ENCODE peak calls at places on chromosomes 12 and 14, in ten cellular contexts. Z is aorta; U is astrocyte of the spinal cord; O is Daoy; W is stimulated activated CD8-positive, alpha-beta memory T cell treated with anti-CD3 and anti-CD28 coated beads, Interleukin-15, amount 100 ng/mL, for 24 hours; I is endothelial cell; E is activated effector memory CD4-positive, alpha-beta T cell treated with anti-CD3 and anti-CD28 coated beads, Interleukin-2, amount 50 U/mL, for 16 hours; L is HT1080; J is stimulated activated CD4-positive, alpha-beta T cell treated with anti-CD3 and anti-CD28 coated beads, Interleukin-4, amount 100 ng/mL, for 1 hour; H is activated CD4-positive, alpha-beta T cell treated with anti-CD3 and anti-CD28 coated beads for 48 hours. G is an unnamed sample.
A peak's percentile ranks its signal among the peaks of the same experiment; 100 is the strongest.

GRCh38 chr12:95796225-95796981 is 5.8 kb upstream of the NTN4 start:
- DNase-seq in Z (no peak), U (no peak), O (no peak), W (no peak), I (no peak), E (no peak), L (no peak), J (no peak), H (no peak), G (no peak)

GRCh38 chr12:132614029-132614428 is 3.6 kb upstream of the LRCOL1 start:
- DNase-seq in Z (no peak), U (no peak), O (no peak), W (no peak), I (no peak), E (no peak), L (no peak), J (no peak), H (no peak), G (no peak)

GRCh38 chr14:101134851-101135486 is 231.4 kb upstream of the RTL1 start:
- DNase-seq in Z (no peak), U (no peak), O (peak; percentile 5), W (no peak), I (no peak), E (no peak), L (peak; percentile 20), J (no peak), H (no peak), G (peak; percentile 49)

GRCh38 chr12:117408161-117408791 is 46.9 kb upstream of the NOS1 start:
- DNase-seq in Z (peak; percentile 50), U (peak; percentile 45), O (peak; percentile 73), W (no peak), I (no peak), E (no peak), L (peak; percentile 4), J (no peak), H (no peak), G (no peak)

GRCh38 chr14:70665448-70666363 is 24.0 kb downstream of the TTC9 start:
- DNase-seq in Z (no peak), U (no peak), O (peak; percentile 42), W (no peak), I (no peak), E (no peak), L (peak; percentile 54), J (no peak), H (no peak), G (no peak)

GRCh38 chr12:64530566-64530965 is 78.6 kb downstream of the TBK1 start:
- DNase-seq in Z (no peak), U (no peak), O (no peak), W (no peak), I (no peak), E (no peak), L (no peak), J (no peak), H (no peak), G (no peak)

GRCh38 chr14:76774471-76775158 is 13.3 kb downstream of the VASH1 start:
- DNase-seq in Z (no peak), U (no peak), O (no peak), W (no peak), I (no peak), E (peak; percentile 56), L (no peak), J (no peak), H (no peak), G (peak; percentile 67)

GRCh38 chr12:52221912-52222457 is 11.1 kb upstream of the KRT7 start:
- DNase-seq in Z (peak; percentile 75), U (no peak), O (peak; percentile 89), W (peak; percentile 56), I (peak; percentile 81), E (peak; percentile 84), L (peak; percentile 81), J (peak; percentile 74), H (peak; percentile 93), G (peak; percentile 72)

GRCh38 chr14:66468778-66469367 is 17.3 kb upstream of the CCDC196 start:
- DNase-seq in Z (no peak), U (no peak), O (no peak), W (no peak), I (no peak), E (no peak), L (no peak), J (no peak), H (no peak), G (no peak)

GRCh38 chr14:104105822-104106470 is 20.4 kb downstream of the ASPG start:
- DNase-seq in Z (no peak), U (no peak), O (no peak), W (no peak), I (no peak), E (peak; percentile 55), L (no peak), J (peak; percentile 0), H (no peak), G (peak; percentile 65)

GRCh38 chr14:23548351-23549318 is 2.9 kb downstream of the ZFHX2 start:
- DNase-seq in Z (no peak), U (peak; percentile 53), O (peak; percentile 33), W (no peak), I (no peak), E (no peak), L (no peak), J (no peak), H (no peak), G (no peak)

GRCh38 chr14:93185333-93185688 is 194 bp downstream of the LYSET start:
- DNase-seq in Z (no peak), U (peak; percentile 42), O (no peak), W (no peak), I (no peak), E (no peak), L (no peak), J (no peak), H (no peak), G (no peak)

GRCh38 chr14:54776361-54777001 is 126.1 kb downstream of the GCH1 start:
- DNase-seq in Z (peak; percentile 78), U (peak; percentile 75), O (peak; percentile 78), W (peak; percentile 49), I (no peak), E (peak; percentile 85), L (peak; percentile 32), J (peak; percentile 84), H (peak; percentile 92), G (peak; percentile 89)

GRCh38 chr12:4444031-4444430 is 1.6 kb downstream of the FGF6 start:
- DNase-seq in Z (no peak), U (no peak), O (no peak), W (no peak), I (no peak), E (no peak), L (no peak), J (no peak), H (no peak), G (no peak)

GRCh38 chr12:51819851-51820720 is 28.4 kb downstream of the FIGNL2 start:
- DNase-seq in Z (no peak), U (peak; percentile 17), O (peak; percentile 52), W (no peak), I (no peak), E (no peak), L (peak; percentile 50), J (no peak), H (no peak), G (no peak)

GRCh38 chr14:86626530-86626929 is 1096.6 kb downstream of the FLRT2 start:
- DNase-seq in Z (no peak), U (no peak), O (no peak), W (no peak), I (no peak), E (no peak), L (no peak), J (no peak), H (no peak), G (no peak)

GRCh38 chr12:119780786-119781434 is 96.2 kb downstream of the CIT start:
- DNase-seq in Z (no peak), U (peak; percentile 56), O (peak; percentile 38), W (no peak), I (peak; percentile 45), E (no peak), L (peak; percentile 45), J (no peak), H (no peak), G (no peak)

GRCh38 chr14:101859916-101860315 is 98.4 kb downstream of the PPP2R5C start:
- DNase-seq in Z (no peak), U (no peak), O (no peak), W (no peak), I (no peak), E (no peak), L (no peak), J (no peak), H (no peak), G (no peak)

GRCh38 chr14:56514663-56515371 is 64.8 kb upstream of the TMEM260 start:
- DNase-seq in Z (no peak), U (peak; percentile 3), O (peak; percentile 46), W (no peak), I (no peak), E (no peak), L (peak; percentile 50), J (no peak), H (peak; percentile 34), G (no peak)

GRCh38 chr12:67630373-67631088 is 18.0 kb upstream of the DYRK2 start:
- DNase-seq in Z (peak; percentile 77), U (peak; percentile 13), O (peak; percentile 47), W (peak; percentile 39), I (peak; percentile 42), E (peak; percentile 90), L (peak; percentile 81), J (peak; percentile 60), H (peak; percentile 83), G (peak; percentile 95)

GRCh38 chr14:99595524-99595923 is 8.5 kb downstream of the CCDC85C start:
- DNase-seq in Z (no peak), U (no peak), O (no peak), W (no peak), I (no peak), E (no peak), L (no peak), J (no peak), H (no peak), G (no peak)

GRCh38 chr12:11722578-11723138 is 73.2 kb downstream of the ETV6 start:
- DNase-seq in Z (no peak), U (no peak), O (no peak), W (no peak), I (no peak), E (no peak), L (no peak), J (no peak), H (no peak), G (no peak)